ENCODE peak calls at places on chromosome 13, in five cellular contexts. A is foreskin keratinocyte, B is left lung, I is AG04450, F is HCT116. W is an unnamed sample.

GRCh38 chr13:47990920-47991466 is 10.1 kb downstream of the SUCLA2 start:
- DNase-seq in A (no peak), B (no peak), I (no peak), F (no peak), W (no peak)

GRCh38 chr13:34435338-34435737 is 506.7 kb upstream of the NBEA start:
- DNase-seq in A (no peak), B (no peak), I (no peak), F (peak; percentile 21), W (no peak)

GRCh38 chr13:112248406-112248760 is 127.8 kb upstream of the SPACA7 start:
- DNase-seq in A (no peak), B (no peak), I (no peak), F (no peak), W (no peak)

GRCh38 chr13:23618341-23618740 is 48.1 kb downstream of the TNFRSF19 start:
- DNase-seq in A (peak; percentile 98), B (no peak), I (peak; percentile 85), F (no peak), W (no peak)

GRCh38 chr13:53200498-53201453 is 172.2 kb downstream of the OLFM4 start:
- DNase-seq in A (no peak), B (peak; percentile 38), I (no peak), F (no peak), W (peak; percentile 88)

GRCh38 chr13:93857126-93857525 is 622.4 kb downstream of the DCT start:
- DNase-seq in A (peak; percentile 70), B (no peak), I (peak; percentile 20), F (no peak), W (no peak)

GRCh38 chr13:51767100-51767499 is 36.9 kb downstream of the DHRS12 start:
- DNase-seq in A (no peak), B (no peak), I (no peak), F (no peak), W (no peak)

GRCh38 chr13:98585946-98586345 is 9.0 kb upstream of the STK24 start:
- DNase-seq in A (no peak), B (no peak), I (no peak), F (no peak), W (no peak)

GRCh38 chr13:82747331-82747730 is 1134.9 kb downstream of the SLITRK1 start:
- DNase-seq in A (no peak), B (no peak), I (no peak), F (no peak), W (no peak)

GRCh38 chr13:65926750-65927171 is 1303.4 kb downstream of the PCDH9 start:
- DNase-seq in A (no peak), B (peak; percentile 32), I (no peak), F (peak; percentile 7), W (no peak)

GRCh38 chr13:70107498-70108271 is at the start of gene ATXN8OS:
- DNase-seq in A (peak; percentile 4), B (no peak), I (no peak), F (no peak), W (peak; percentile 87)

GRCh38 chr13:24627864-24628418 is 52.3 kb upstream of the ATP12A start:
- DNase-seq in A (no peak), B (no peak), I (no peak), F (no peak), W (no peak)

GRCh38 chr13:87893982-87894527 is 222.9 kb downstream of the SLITRK5 start:
- DNase-seq in A (no peak), B (no peak), I (no peak), F (no peak), W (no peak)

GRCh38 chr13:48094404-48094780 is 512 bp downstream of the MED4 start:
- DNase-seq in A (no peak), B (no peak), I (no peak), F (no peak), W (no peak)

GRCh38 chr13:65260938-65261880 is 1968.9 kb downstream of the PCDH9 start:
- DNase-seq in A (no peak), B (no peak), I (no peak), F (no peak), W (no peak)

GRCh38 chr13:106532111-106532929 is 3.1 kb downstream of the EFNB2 start:
- DNase-seq in A (peak; percentile 54), B (no peak), I (no peak), F (no peak), W (no peak)

GRCh38 chr13:38264363-38265134 is 85.1 kb upstream of the UFM1 start:
- DNase-seq in A (no peak), B (no peak), I (no peak), F (no peak), W (no peak)

GRCh38 chr13:97653741-97654140 is 219.8 kb downstream of the RAP2A start:
- DNase-seq in A (peak; percentile 30), B (no peak), I (peak; percentile 15), F (no peak), W (no peak)

GRCh38 chr13:78468546-78469060 is 134.7 kb downstream of the POU4F1 start:
- DNase-seq in A (no peak), B (no peak), I (no peak), F (no peak), W (no peak)

DNA sequence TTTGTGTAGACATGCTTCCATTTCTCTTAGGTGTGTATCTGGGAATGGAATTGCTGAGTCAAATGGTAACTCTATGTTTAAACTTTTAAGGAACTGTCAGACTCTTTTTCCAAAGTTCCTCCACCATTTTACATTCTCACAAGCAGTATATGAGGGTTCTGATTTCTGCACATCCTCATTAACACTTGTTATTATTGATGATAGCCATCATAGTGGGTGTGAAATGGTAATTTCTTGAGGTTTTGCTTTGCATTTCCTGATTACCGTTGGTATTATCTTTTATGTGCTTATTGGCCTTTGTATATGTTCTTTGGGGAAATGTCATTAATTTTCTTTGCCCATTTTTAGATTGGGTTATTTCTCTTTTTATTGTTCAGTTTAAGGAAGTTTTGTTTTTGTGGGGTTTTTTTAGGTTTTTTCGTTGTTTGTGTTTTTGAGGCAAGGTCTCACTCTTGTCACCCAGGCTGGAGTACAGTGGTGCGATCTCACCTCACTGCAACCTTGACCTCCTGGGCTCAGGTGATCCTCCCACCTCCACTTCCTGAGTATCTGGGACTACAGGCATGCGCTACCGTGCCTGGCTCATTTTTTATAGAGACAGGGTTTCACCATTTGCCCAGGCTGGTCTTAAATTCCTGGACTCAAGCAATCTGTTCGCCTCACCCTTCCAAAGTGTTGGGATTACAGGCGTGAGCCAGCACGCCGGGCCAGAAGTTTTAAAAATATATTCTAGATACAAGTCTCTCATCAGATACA is 34.3 kb downstream of the NAA16 start:
- DNase-seq in A (peak; percentile 20), B (no peak), I (no peak), F (no peak), W (no peak)
- TF ChIP-seq CTCF in A (no peak), B (no peak), I (no peak), F (no peak), W (no peak)

GRCh38 chr13:20142927-20143480 is 17.8 kb downstream of the GJA3 start:
- DNase-seq in A (no peak), B (no peak), I (no peak), F (no peak), W (no peak)
- TF ChIP-seq CTCF in A (no peak), B (no peak), I (no peak), F (no peak), W (no peak)

GRCh38 chr13:33312150-33312908 is 26.8 kb upstream of the STARD13 start:
- DNase-seq in A (peak; percentile 56), B (no peak), I (no peak), F (no peak), W (no peak)
- TF ChIP-seq CTCF in A (peak; percentile 55), B (no peak), I (no peak), F (peak; percentile 16), W (peak; percentile 74)

DNA sequence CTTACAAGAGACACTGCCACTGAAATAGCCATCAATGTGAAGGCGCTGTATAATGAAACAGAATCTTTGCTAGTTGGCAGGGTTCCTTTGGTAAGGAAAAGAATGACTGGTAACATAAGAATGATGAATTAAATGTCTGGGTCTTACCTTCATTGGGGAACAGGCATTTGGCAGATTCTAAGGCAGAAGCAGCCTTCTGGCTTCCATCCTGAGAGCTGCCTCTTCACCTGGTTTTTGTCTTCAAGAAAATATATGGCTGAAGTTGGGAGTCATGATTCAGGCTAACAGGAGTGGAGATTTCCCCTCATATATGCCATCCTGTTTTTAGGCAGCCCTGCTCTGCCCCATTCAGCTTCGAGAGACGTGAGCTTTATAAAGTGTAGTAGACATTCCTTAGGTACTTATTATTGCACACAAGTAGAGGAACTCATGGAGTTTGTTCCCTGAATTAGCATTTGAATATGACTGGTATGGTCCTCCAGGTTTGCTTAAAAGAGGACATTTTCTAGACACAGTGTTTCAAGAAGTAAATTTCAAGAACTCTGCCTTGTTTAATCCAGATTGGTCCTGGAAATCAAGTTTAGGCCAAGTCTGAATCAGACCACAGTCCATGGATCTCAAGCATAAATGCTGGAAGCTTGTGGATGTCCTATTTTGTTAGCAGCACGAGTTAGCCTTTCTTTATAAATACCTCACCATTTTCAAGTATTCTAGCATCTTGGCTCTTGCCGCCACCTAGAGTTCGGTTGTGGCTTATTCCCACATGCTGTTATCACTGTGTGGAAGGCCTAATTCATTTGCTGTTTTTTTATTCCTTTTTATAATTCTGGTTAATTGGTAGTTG is 56.2 kb upstream of the AKAP11 start:
- DNase-seq in A (peak; percentile 30), B (no peak), I (peak; percentile 15), F (peak; percentile 29), W (no peak)
- TF ChIP-seq CTCF in A (peak; percentile 73), B (peak; percentile 11), I (peak; percentile 77), F (peak; percentile 33), W (peak; percentile 79)

GRCh38 chr13:59176775-59177174 is 987.0 kb downstream of the DIAPH3 start:
- DNase-seq in A (no peak), B (no peak), I (no peak), F (no peak), W (no peak)
- TF ChIP-seq CTCF in A (no peak), B (no peak), I (peak; percentile 11), F (no peak), W (peak; percentile 36)

DNA sequence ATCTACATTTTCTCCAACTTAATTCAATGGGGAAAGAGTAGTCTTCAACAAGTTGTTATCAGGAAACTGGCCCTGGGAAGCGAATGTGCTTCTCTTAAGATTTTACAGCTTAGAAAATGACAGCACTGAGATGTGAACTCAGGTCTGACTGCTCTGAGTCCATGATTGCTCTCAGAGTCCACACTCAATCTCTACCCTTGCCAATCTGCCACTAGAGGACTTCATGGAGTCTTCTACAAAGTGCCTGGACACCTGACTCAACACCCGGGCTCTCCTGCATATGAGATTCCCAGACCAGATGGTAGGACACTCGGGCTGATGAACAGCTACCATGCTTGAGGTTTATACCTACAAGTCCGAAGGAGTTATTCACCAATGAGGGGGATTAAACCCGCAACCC is 74.8 kb downstream of the ABCC4 start:
- DNase-seq in A (no peak), B (no peak), I (no peak), F (no peak), W (no peak)
- TF ChIP-seq CTCF in A (no peak), B (no peak), I (no peak), F (no peak), W (no peak)

GRCh38 chr13:86862137-86862536 is 809.0 kb upstream of the SLITRK5 start:
- DNase-seq in A (no peak), B (no peak), I (no peak), F (no peak), W (no peak)
- TF ChIP-seq CTCF in A (no peak), B (no peak), I (no peak), F (no peak), W (no peak)

W was measured in chondrocyte.